ENCODE peak calls at places on chromosomes 1 and 21, in five cellular contexts. A is CD4-positive, alpha-beta memory T cell; Z is NB4; E is astrocyte of the cerebellum; G is MM.1S. X is an unnamed sample.

GRCh38 chr1:110471131-110471530 is 20.2 kb downstream of the PROK1 start:
- DNase-seq in A (no peak), Z (no peak), E (no peak), G (no peak), X (no peak)

GRCh38 chr1:241356519-241357365 is at the start of gene RGS7:
- DNase-seq in A (no peak), Z (no peak), E (no peak), G (peak), X (peak)

GRCh38 chr1:173506437-173506836 is 29.3 kb downstream of the PRDX6 start:
- DNase-seq in A (no peak), Z (no peak), E (no peak), G (peak), X (no peak)

GRCh38 chr1:56986397-56986796 is 20.6 kb upstream of the C8B start:
- DNase-seq in A (no peak), Z (no peak), E (no peak), G (no peak), X (no peak)

GRCh38 chr1:60989745-60990718 is 92.3 kb upstream of the NFIA start:
- DNase-seq in A (no peak), Z (no peak), E (peak), G (no peak), X (peak)

GRCh38 chr1:182181167-182181572 is 119.7 kb upstream of the ZNF648 start:
- DNase-seq in A (no peak), Z (no peak), E (no peak), G (no peak), X (no peak)

GRCh38 chr1:217522280-217522679 is 108.6 kb downstream of the GPATCH2 start:
- DNase-seq in A (no peak), Z (no peak), E (no peak), G (no peak), X (no peak)

GRCh38 chr1:182086136-182086535 is 24.6 kb upstream of the ZNF648 start:
- DNase-seq in A (no peak), Z (no peak), E (no peak), G (no peak), X (no peak)

GRCh38 chr1:12034381-12034801 is 15.1 kb downstream of the MIIP start:
- DNase-seq in A (no peak), Z (peak), E (no peak), G (no peak), X (peak)

GRCh38 chr1:231550448-231550781 is 21.9 kb downstream of the TSNAX start:
- DNase-seq in A (peak), Z (peak), E (no peak), G (peak), X (no peak)

GRCh38 chr1:23905461-23906025 is 7.6 kb downstream of the CNR2 start:
- DNase-seq in A (no peak), Z (no peak), E (no peak), G (no peak), X (no peak)

GRCh38 chr1:20972855-20973254 is 185.7 kb upstream of the HP1BP3 start:
- DNase-seq in A (no peak), Z (no peak), E (no peak), G (no peak), X (no peak)

GRCh38 chr1:24248859-24249258 is 61.8 kb upstream of the IFNLR1 start:
- DNase-seq in A (no peak), Z (peak), E (no peak), G (no peak), X (no peak)

GRCh38 chr1:26907071-26907922 is 6.5 kb downstream of the NR0B2 start:
- DNase-seq in A (no peak), Z (no peak), E (peak), G (no peak), X (peak)

GRCh38 chr1:187280051-187280450 is 451.3 kb downstream of the PLA2G4A start:
- DNase-seq in A (no peak), Z (no peak), E (no peak), G (no peak), X (no peak)

GRCh38 chr1:107004421-107004820 is 52.1 kb upstream of the PRMT6 start:
- DNase-seq in A (no peak), Z (peak), E (no peak), G (no peak), X (peak)

GRCh38 chr1:92768286-92768685 is 16.6 kb downstream of the EVI5 start:
- DNase-seq in A (no peak), Z (no peak), E (no peak), G (no peak), X (no peak)

GRCh38 chr1:224183591-224184312 is 712 bp downstream of the DEGS1 start:
- DNase-seq in A (no peak), Z (peak), E (no peak), G (peak), X (no peak)

GRCh38 chr21:25573409-25574206 is 33.7 kb downstream of the MRPL39 start:
- DNase-seq in A (peak), Z (peak), E (peak), G (peak), X (peak)

GRCh38 chr1:223832637-223832943 is 13.2 kb downstream of the TP53BP2 start:
- DNase-seq in A (no peak), Z (peak), E (no peak), G (no peak), X (no peak)

GRCh38 chr1:94769551-94769950 is 50.6 kb upstream of the SLC44A3 start:
- DNase-seq in A (no peak), Z (no peak), E (no peak), G (no peak), X (no peak)

GRCh38 chr1:199815947-199816346 is 211.6 kb upstream of the NR5A2 start:
- DNase-seq in A (no peak), Z (peak), E (no peak), G (no peak), X (no peak)

GRCh38 chr1:199982606-199983005 is 44.9 kb upstream of the NR5A2 start:
- DNase-seq in A (no peak), Z (no peak), E (no peak), G (no peak), X (no peak)

GRCh38 chr1:164310166-164310565 is 248.8 kb upstream of the PBX1 start:
- DNase-seq in A (no peak), Z (no peak), E (peak), G (no peak), X (no peak)

GRCh38 chr1:8211251-8211619 is 106.7 kb upstream of the SLC45A1 start:
- DNase-seq in A (no peak), Z (peak), E (no peak), G (no peak), X (no peak)

GRCh38 chr1:62962794-62963776 is 179.2 kb downstream of the ATG4C start:
- DNase-seq in A (no peak), Z (peak), E (peak), G (peak), X (peak)

GRCh38 chr21:39911286-39911685 is 44.0 kb downstream of the PCP4 start:
- DNase-seq in A (no peak), Z (no peak), E (no peak), G (peak), X (no peak)

GRCh38 chr1:22143065-22143514 is at the start of gene WNT4:
- DNase-seq in A (no peak), Z (no peak), E (no peak), G (peak), X (no peak)

DNA sequence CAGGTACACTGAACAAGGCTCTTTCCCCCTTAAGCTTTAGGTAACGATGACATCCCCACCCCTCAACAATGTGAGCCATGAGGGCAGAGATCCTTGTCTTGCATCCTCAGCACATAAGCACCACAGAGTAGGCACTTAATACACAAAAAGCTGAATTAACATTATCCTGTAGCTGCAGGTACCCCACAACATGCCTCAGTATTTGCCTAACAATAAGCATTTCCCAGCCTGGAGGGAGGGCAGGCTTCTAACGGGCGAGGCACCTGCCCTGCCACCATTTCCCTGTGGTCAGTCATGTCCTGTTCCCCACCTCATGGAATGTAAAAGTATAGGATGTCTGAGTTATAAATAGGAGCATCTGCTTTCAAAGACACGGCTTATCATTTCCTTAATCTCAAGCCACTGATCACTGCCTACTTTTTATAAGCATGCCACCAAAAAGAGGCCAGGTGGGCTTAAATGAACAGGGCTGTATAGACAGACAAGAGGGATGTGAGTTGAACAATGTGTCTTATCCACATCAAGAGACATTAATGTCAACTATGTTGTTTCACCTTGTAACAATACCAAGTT is 3.4 kb downstream of the CAPZB start:
- DNase-seq in A (no peak), Z (no peak), E (no peak), G (no peak), X (no peak)
- H3K4me3 ChIP-seq in A (no peak), Z (no peak), E (peak), G (no peak), X (no peak)

GRCh38 chr1:213326666-213327317 is 275.8 kb downstream of the RPS6KC1 start:
- DNase-seq in A (no peak), Z (peak), E (peak), G (no peak), X (peak)

GRCh38 chr1:213331776-213332175 is 280.7 kb downstream of the RPS6KC1 start:
- DNase-seq in A (no peak), Z (no peak), E (no peak), G (no peak), X (no peak)

GRCh38 chr1:213327318-213327667 is 276.3 kb downstream of the RPS6KC1 start:
- DNase-seq in A (no peak), Z (peak), E (peak), G (no peak), X (peak)

GRCh38 chr1:213332491-213332890 is 281.4 kb downstream of the RPS6KC1 start:
- DNase-seq in A (no peak), Z (peak), E (no peak), G (no peak), X (no peak)

DNA sequence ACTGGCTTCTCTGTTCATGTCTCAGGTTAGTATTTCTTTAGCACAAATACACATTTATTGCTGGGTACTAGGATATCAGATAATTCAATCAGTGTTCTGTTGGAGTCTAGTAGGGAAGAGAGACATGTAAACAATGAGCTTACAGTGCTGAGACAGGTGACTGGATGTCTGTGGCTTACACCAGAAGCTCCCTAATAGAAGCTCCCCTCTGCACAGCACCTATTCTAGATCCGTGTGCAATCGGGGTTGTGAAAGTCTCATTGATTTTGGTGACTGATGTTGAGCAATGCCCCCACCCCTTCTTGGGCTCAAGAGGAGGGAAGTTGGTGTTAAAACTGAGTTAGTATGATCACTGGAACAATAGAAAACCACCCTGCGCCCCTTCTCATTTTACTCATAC is 279.2 kb downstream of the RPS6KC1 start:
- DNase-seq in A (no peak), Z (peak), E (no peak), G (no peak), X (no peak)
- H3K4me3 ChIP-seq in A (no peak), Z (no peak), E (no peak), G (no peak), X (no peak)

DNA sequence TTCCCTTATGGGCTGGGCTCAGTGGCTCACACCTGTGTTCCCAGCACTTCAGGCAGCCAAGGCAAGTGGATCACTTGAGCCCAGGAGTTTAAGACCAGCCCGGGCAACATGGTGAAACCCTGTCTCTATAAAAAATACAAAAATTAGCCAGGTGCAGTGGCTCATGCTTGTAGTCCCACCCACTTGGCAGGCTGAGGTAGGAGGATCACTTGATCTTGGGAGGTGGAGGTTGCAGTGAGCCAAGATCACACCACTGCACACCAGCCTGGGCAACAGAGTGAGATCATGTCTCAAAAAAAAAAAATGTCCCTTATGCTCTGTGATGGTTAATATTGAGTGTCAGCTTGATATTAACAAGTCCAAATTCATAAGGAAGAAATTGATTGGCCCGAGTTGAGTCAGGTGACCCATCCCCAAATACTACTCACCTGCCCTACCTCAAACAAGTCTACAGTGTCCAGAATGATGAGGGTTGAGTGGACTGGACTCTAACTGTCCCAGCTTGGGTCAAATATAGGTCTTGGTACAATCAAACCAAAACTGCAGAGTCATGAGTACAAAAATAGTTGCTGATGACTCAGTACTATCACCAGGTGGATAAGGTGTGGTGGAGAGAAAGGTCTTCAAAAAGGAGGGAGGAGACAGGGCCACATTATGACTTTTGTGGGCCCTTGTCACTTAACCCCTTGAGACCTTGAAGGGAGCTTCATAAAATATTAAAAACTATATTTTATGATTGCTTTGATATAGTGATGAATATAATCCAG is 161.0 kb downstream of the ZNF326 start:
- DNase-seq in A (no peak), Z (no peak), E (no peak), G (peak), X (no peak)
- H3K4me3 ChIP-seq in A (no peak), Z (no peak), E (no peak), G (no peak), X (no peak)

GRCh38 chr21:20997308-20997632 is 939 bp upstream of the NCAM2 start:
- DNase-seq in A (peak), Z (no peak), E (no peak), G (no peak), X (no peak)
- H3K4me3 ChIP-seq in A (no peak), Z (no peak), E (peak), G (no peak), X (peak)

DNA sequence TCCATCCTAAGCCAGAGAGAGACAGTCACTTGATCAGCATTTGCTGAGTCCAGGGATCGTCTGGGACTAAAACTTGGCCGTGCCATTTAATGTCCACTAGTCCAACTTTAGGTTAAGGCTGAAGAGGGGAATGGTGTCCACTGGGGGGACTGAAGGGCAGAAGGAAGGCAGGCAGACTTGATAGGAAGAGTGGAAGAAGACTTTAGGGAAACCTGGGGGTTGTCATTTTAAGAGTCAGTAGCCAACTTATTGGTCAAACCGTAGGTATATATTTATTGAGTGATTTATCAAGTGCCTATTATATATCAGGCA is 1.3 kb upstream of the LMOD1 start:
- DNase-seq in A (no peak), Z (no peak), E (no peak), G (no peak), X (no peak)
- H3K4me3 ChIP-seq in A (no peak), Z (no peak), E (no peak), G (no peak), X (no peak)

DNA sequence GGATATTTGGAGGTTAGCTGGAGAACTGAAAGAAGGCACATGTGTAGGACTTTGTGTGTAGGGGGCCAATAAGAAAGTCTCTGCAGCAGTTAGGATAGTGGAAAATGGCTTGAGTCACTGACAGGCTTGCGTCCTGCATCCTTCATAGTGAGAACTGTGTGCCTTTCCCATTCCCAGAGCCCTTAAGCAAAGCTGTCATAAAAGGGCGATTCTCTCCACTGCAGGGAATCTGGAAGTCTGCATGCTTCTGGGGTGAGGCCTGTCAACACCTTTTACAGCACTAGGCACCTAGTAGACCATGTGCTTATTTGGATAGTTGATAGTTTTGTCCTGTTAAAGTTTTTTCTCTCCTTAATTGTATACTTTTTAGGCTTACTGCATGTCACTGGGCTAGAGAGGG is 39.4 kb upstream of the MACF1 start:
- DNase-seq in A (no peak), Z (no peak), E (no peak), G (no peak), X (no peak)
- H3K4me3 ChIP-seq in A (no peak), Z (no peak), E (no peak), G (no peak), X (no peak)

GRCh38 chr1:83999316-83999819 is 436 bp upstream of the TTLL7 start:
- DNase-seq in A (no peak), Z (peak), E (peak), G (peak), X (peak)
- H3K4me3 ChIP-seq in A (peak), Z (peak), E (peak), G (peak), X (peak)

DNA sequence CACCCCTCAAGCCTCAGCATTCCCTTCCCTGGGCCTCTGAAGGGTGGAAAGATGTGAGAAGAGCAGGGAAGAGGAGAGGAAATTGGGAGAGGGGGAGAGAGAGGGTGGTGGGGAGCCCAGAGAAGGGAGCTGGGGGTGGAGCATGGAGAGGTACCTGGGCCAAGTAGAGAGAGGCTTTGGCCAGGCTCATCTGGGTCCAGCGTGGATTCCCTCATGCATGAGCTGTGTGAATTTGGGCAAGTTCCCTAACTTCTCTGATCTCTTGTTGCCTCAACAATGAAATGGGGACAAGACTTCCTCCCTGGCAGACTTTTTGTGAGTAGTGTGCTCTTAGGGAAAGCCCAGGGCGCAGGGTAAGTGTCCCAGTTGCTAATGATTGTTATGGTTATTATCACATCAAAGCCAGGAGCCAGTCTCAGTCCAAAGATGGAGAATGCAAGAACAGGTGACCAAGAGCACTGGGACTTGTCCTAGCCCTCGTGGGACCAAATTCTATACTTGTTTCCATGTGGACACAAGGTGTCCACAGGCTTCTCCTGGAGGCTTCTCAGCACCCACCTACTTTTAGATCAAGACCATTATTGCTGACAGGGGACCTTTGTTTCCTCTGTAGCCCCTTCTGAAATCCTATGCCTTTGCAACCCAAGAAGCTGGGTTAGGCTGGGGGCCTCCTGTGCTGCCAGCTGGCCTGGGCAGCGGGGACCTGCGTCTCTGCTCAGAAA is 13.9 kb downstream of the IL6R start:
- DNase-seq in A (no peak), Z (no peak), E (no peak), G (peak), X (no peak)
- H3K4me3 ChIP-seq in A (no peak), Z (no peak), E (no peak), G (peak), X (no peak)

X was measured in skeletal muscle cell.